ENCODE peak calls at places on chromosome 6, in four cellular contexts. X, Z, N and Q are unnamed samples.

GRCh38 chr6:71414486-71414885 is 125.9 kb downstream of the OGFRL1 start:
- DNase-seq in N (no peak), Z (no peak), X (no peak), Q (no peak)

GRCh38 chr6:145924600-145924999 is 39.6 kb downstream of the SHPRH start:
- DNase-seq in X (no peak), Z (no peak), N (no peak), Q (no peak)

GRCh38 chr6:44273617-44274016 is 3.4 kb downstream of the TMEM151B start:
- DNase-seq in N (no peak), X (no peak), Z (no peak), Q (no peak)

GRCh38 chr6:154617175-154617574 is 106.7 kb upstream of the CNKSR3 start:
- DNase-seq in X (no peak), N (no peak), Z (no peak), Q (no peak)

GRCh38 chr6:39092124-39092523 is 22.9 kb downstream of the SAYSD1 start:
- DNase-seq in N (no peak), Z (no peak), X (no peak), Q (no peak)

GRCh38 chr6:109336221-109336955 is 45.9 kb downstream of the CD164 start:
- DNase-seq in Z (no peak), N (no peak), X (no peak), Q (no peak)

GRCh38 chr6:6884193-6884627 is 223.6 kb upstream of the RREB1 start:
- DNase-seq in X (no peak), N (no peak), Z (no peak), Q (no peak)

GRCh38 chr6:99270852-99271251 is 78.6 kb downstream of the FAXC start:
- DNase-seq in N (no peak), Z (no peak), X (no peak), Q (no peak)

GRCh38 chr6:14216931-14217684 is 99.5 kb downstream of the CD83 start:
- DNase-seq in Z (no peak), N (no peak), X (no peak), Q (no peak)

GRCh38 chr6:139743629-139744028 is 369.2 kb upstream of the CITED2 start:
- DNase-seq in Z (no peak), X (no peak), N (no peak), Q (no peak)

GRCh38 chr6:53179961-53180651 is 31.5 kb upstream of the GCM1 start:
- DNase-seq in X (no peak), N (peak), Z (peak), Q (no peak)

GRCh38 chr6:20203561-20204528 is 8.4 kb downstream of the MBOAT1 start:
- DNase-seq in N (no peak), Z (no peak), X (no peak), Q (no peak)

GRCh38 chr6:70103798-70104197 is 199.1 kb downstream of the COL9A1 start:
- DNase-seq in X (no peak), Z (no peak), N (no peak), Q (no peak)

GRCh38 chr6:35049885-35050284 is 91.3 kb downstream of the TCP11 start:
- DNase-seq in Z (no peak), N (peak), X (no peak), Q (no peak)

GRCh38 chr6:24867104-24867703 is 68.5 kb upstream of the ARMH2 start:
- DNase-seq in X (no peak), N (no peak), Z (no peak), Q (no peak)

GRCh38 chr6:354631-355280 is 36.8 kb upstream of the IRF4 start:
- DNase-seq in X (no peak), N (no peak), Z (no peak), Q (no peak)